ENCODE peak calls at places on chromosomes 11 and 22, in ten cellular contexts. R, A, C, S, Y, W, D, I, T and U are unnamed samples.

GRCh38 chr22:47618180-47618579 is 855.7 kb downstream of the TBC1D22A start:
- DNase-seq in W (no peak), I (no peak), S (no peak), D (no peak), A (no peak), T (no peak), Y (no peak), C (no peak), R (no peak), U (peak)

GRCh38 chr11:44886765-44887164 is 63.9 kb downstream of the TP53I11 start:
- DNase-seq in W (peak), R (no peak), S (peak), T (no peak), D (no peak), C (peak), A (no peak), Y (peak), I (no peak), U (no peak)

GRCh38 chr11:123431619-123432018 is 1.6 kb downstream of the GRAMD1B start:
- DNase-seq in A (no peak), S (no peak), Y (no peak), R (no peak), C (no peak), W (no peak), T (no peak), I (no peak), D (peak), U (no peak)

GRCh38 chr11:45362636-45363035 is 76.5 kb upstream of the SYT13 start:
- DNase-seq in W (no peak), D (no peak), A (no peak), R (no peak), I (no peak), C (no peak), S (no peak), Y (no peak), T (no peak), U (no peak)

GRCh38 chr22:46994983-46995382 is 232.5 kb downstream of the TBC1D22A start:
- DNase-seq in R (no peak), Y (no peak), D (no peak), A (no peak), C (no peak), I (no peak), W (no peak), T (no peak), S (no peak), U (no peak)

GRCh38 chr11:70885721-70886305 is 366.6 kb downstream of the SHANK2 start:
- DNase-seq in I (no peak), W (peak), C (no peak), S (peak), T (no peak), D (no peak), Y (no peak), A (no peak), R (no peak), U (no peak)

GRCh38 chr11:16881074-16881709 is 133.0 kb downstream of the PLEKHA7 start:
- DNase-seq in A (no peak), S (peak), D (peak), Y (no peak), C (peak), I (no peak), R (no peak), W (peak), T (no peak), U (no peak)

GRCh38 chr22:44807915-44808690 is 55.7 kb downstream of the ARHGAP8 start:
- DNase-seq in S (no peak), T (no peak), I (no peak), Y (no peak), A (no peak), W (no peak), C (no peak), R (no peak), D (peak), U (no peak)

GRCh38 chr11:42543844-42544243 is 768.0 kb upstream of the API5 start:
- DNase-seq in S (no peak), R (no peak), W (no peak), D (no peak), A (no peak), T (no peak), Y (no peak), I (no peak), C (no peak), U (no peak)

GRCh38 chr11:25755918-25756584 is 575.9 kb upstream of the ANO3 start:
- DNase-seq in S (no peak), I (no peak), W (no peak), C (no peak), T (no peak), Y (no peak), R (no peak), D (no peak), A (no peak), U (no peak)

GRCh38 chr11:120324932-120325810 is at the start of gene TLCD5:
- DNase-seq in T (peak), W (peak), S (peak), Y (no peak), R (no peak), D (no peak), A (peak), I (peak), C (no peak), U (peak)

GRCh38 chr11:19738124-19738523 is 25.5 kb downstream of the NAV2 start:
- DNase-seq in T (no peak), S (no peak), C (no peak), Y (no peak), A (no peak), D (no peak), W (no peak), R (no peak), I (no peak), U (no peak)

GRCh38 chr11:82823635-82824614 is 76.3 kb downstream of the PRCP start:
- DNase-seq in W (no peak), Y (no peak), C (no peak), T (no peak), I (no peak), D (no peak), R (no peak), A (no peak), S (no peak), U (no peak)

GRCh38 chr22:43114958-43115357 is 4.4 kb downstream of the BIK start:
- DNase-seq in D (peak), S (no peak), T (no peak), I (no peak), R (no peak), A (no peak), Y (no peak), C (no peak), W (no peak), U (no peak)

GRCh38 chr22:45460288-45461109 is 42.2 kb upstream of the FBLN1 start:
- DNase-seq in Y (peak), C (no peak), W (peak), A (no peak), D (no peak), R (no peak), I (no peak), T (no peak), S (peak), U (no peak)

GRCh38 chr11:17314232-17314547 is 37.4 kb upstream of the NCR3LG1 start:
- DNase-seq in I (no peak), D (no peak), R (no peak), W (peak), Y (peak), A (no peak), S (peak), T (no peak), C (peak), U (no peak)

GRCh38 chr11:127247261-127247660 is 246.7 kb upstream of the KIRREL3 start:
- DNase-seq in C (no peak), Y (no peak), W (no peak), S (no peak), R (no peak), I (no peak), D (peak), A (no peak), T (no peak), U (no peak)

GRCh38 chr11:43282607-43283440 is 29.0 kb upstream of the API5 start:
- DNase-seq in W (peak), C (no peak), Y (no peak), T (peak), D (peak), R (peak), A (peak), S (peak), I (peak), U (peak)

GRCh38 chr11:87254582-87254981 is 216.8 kb downstream of the TMEM135 start:
- DNase-seq in Y (no peak), W (no peak), T (no peak), D (no peak), C (no peak), R (no peak), I (no peak), S (no peak), A (no peak), U (no peak)

GRCh38 chr11:125078016-125078415 is 14.9 kb downstream of the SLC37A2 start:
- DNase-seq in W (no peak), C (no peak), T (no peak), Y (no peak), D (no peak), A (no peak), I (no peak), S (no peak), R (no peak), U (no peak)

GRCh38 chr22:25202290-25202921 is 2.7 kb downstream of the CRYBB3 start:
- DNase-seq in T (peak), C (peak), S (peak), A (peak), W (peak), I (peak), D (peak), R (peak), Y (peak), U (peak)

GRCh38 chr11:18075444-18075843 is 29.4 kb upstream of the TPH1 start:
- DNase-seq in C (no peak), D (no peak), I (no peak), S (no peak), W (peak), T (no peak), A (no peak), R (no peak), Y (no peak), U (no peak)

GRCh38 chr22:49247194-49247924 is 580.3 kb downstream of the BRD1 start:
- DNase-seq in S (no peak), W (no peak), Y (no peak), D (no peak), I (no peak), C (no peak), R (no peak), T (no peak), A (no peak), U (no peak)

GRCh38 chr22:30655532-30655931 is 12.1 kb downstream of the DUSP18 start:
- DNase-seq in R (no peak), W (no peak), Y (no peak), I (no peak), D (no peak), C (no peak), T (no peak), A (no peak), S (no peak), U (no peak)

GRCh38 chr11:14318581-14318981 is 40.4 kb downstream of the RRAS2 start:
- DNase-seq in D (no peak), I (no peak), A (no peak), W (peak), Y (no peak), S (peak), C (no peak), R (no peak), T (no peak), U (no peak)

GRCh38 chr11:16825968-16826367 is 87.5 kb downstream of the C11orf58 start:
- DNase-seq in S (no peak), Y (no peak), D (no peak), R (no peak), T (no peak), A (no peak), I (no peak), C (no peak), W (no peak), U (no peak)

GRCh38 chr11:62372871-62373270 is 35.6 kb downstream of the ASRGL1 start:
- DNase-seq in Y (no peak), W (no peak), C (no peak), A (no peak), S (no peak), I (no peak), T (no peak), R (no peak), D (no peak), U (no peak)

GRCh38 chr22:21982338-21982965 is at the start of gene TOP3B:
- DNase-seq in I (peak), S (peak), W (peak), A (peak), Y (peak), C (peak), T (peak), R (peak), D (peak), U (peak)

GRCh38 chr11:2581931-2582435 is 117.8 kb downstream of the KCNQ1OT1 start:
- DNase-seq in R (no peak), W (no peak), A (no peak), D (no peak), T (no peak), Y (no peak), C (no peak), S (no peak), I (no peak), U (no peak)

GRCh38 chr11:100557830-100558611 is 129.1 kb upstream of the ARHGAP42 start:
- DNase-seq in D (no peak), T (no peak), Y (no peak), W (peak), C (peak), I (no peak), A (no peak), S (peak), R (no peak), U (no peak)

GRCh38 chr22:24510694-24511625 is 15.8 kb downstream of the UPB1 start:
- DNase-seq in I (no peak), D (peak), T (no peak), A (no peak), S (peak), Y (no peak), C (no peak), W (peak), R (no peak), U (no peak)

GRCh38 chr11:43923327-43924111 is 18.9 kb upstream of the C11orf96 start:
- DNase-seq in C (no peak), R (no peak), Y (peak), S (no peak), I (no peak), T (no peak), A (no peak), W (peak), D (no peak), U (no peak)

GRCh38 chr11:84675631-84676030 is 951.5 kb downstream of the DLG2 start:
- DNase-seq in T (no peak), C (no peak), Y (no peak), R (no peak), W (no peak), S (no peak), A (no peak), I (no peak), D (no peak), U (no peak)

GRCh38 chr22:23291806-23292452 is 111.6 kb downstream of the BCR start:
- DNase-seq in S (no peak), C (no peak), D (no peak), W (no peak), R (no peak), T (no peak), I (no peak), Y (no peak), A (no peak), U (no peak)

GRCh38 chr11:64032050-64032449 is 3.7 kb upstream of the FLRT1 start:
- DNase-seq in W (peak), C (no peak), R (no peak), Y (no peak), D (no peak), S (no peak), T (no peak), A (no peak), I (no peak), U (no peak)

DNA sequence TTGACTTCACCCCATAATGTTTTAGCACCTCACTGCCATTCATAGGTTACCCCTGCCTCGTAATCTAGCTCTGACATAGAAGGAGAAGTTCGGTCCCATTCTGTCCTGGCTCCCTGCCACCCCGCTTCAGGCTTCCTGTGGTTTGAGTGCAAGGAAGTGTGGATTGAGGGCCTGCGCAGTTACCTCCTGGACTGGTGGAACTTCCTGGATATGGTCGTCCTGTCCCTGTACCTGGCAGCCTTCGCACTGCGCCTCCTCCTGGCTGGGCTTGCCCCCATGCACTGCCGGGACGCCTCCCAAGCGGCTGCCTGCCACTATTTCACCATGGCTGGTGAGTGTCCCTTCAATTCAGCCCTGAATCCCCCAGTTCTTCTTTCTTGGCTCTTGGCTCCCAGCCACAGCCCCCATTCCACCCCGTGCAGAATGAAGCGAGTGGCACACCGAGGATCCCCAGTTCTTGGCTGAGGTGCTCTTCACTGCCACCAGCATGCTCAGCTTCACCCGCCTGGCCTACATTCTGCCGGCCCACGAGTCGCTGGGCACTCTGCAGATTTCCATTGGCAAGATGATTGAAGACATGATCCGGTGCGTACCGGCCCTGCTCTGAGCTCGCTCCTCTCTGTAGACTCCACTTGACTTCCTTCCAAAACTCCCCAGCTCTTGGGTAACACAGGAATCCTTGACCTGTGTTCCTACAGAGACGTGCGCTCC is 15.4 kb downstream of the ART5 start:
- DNase-seq in Y (no peak), R (no peak), C (no peak), T (no peak), D (no peak), W (no peak), I (no peak), S (no peak), A (no peak), U (no peak)
- TF ChIP-seq CTCF in Y (no peak), R (no peak), C (no peak), T (no peak), D (no peak), W (no peak), I (peak), S (no peak), A (no peak), U (no peak)

GRCh38 chr22:26395926-26396325 is 33.1 kb upstream of the ASPHD2 start:
- DNase-seq in I (no peak), T (no peak), Y (no peak), D (no peak), W (no peak), C (no peak), R (no peak), S (no peak), A (no peak), U (no peak)

GRCh38 chr22:26394787-26395186 is 34.3 kb upstream of the ASPHD2 start:
- DNase-seq in D (no peak), I (no peak), T (no peak), A (no peak), W (no peak), R (no peak), Y (no peak), C (no peak), S (no peak), U (no peak)

GRCh38 chr22:26391623-26392022 is 37.4 kb upstream of the ASPHD2 start:
- DNase-seq in W (no peak), D (no peak), S (no peak), I (no peak), Y (no peak), C (no peak), A (no peak), R (no peak), T (no peak), U (no peak)

GRCh38 chr22:26389125-26389524 is 39.9 kb upstream of the ASPHD2 start:
- DNase-seq in W (no peak), C (no peak), I (no peak), Y (no peak), A (no peak), S (no peak), T (no peak), D (no peak), R (no peak), U (no peak)

DNA sequence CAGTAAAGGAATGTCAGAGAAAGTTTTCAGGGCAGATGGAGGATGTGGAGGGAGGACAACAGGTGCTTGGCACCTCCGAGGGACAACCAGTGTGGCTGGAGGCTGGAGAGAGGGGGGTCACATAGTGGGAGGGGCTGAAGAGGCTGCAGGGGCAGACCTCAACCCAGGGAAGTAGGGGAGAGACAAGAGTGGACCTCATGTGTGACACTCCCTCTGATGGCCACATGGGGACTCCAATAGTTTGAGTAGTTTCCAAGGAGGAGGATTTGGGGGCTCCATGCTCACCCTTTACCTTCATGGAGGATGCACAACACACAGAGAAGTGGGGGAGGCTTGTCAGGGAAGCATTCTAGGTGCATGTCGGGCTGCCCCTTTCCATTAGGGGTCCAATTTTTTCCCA is 35.1 kb upstream of the ASPHD2 start:
- DNase-seq in A (no peak), T (no peak), D (no peak), W (no peak), S (no peak), I (no peak), Y (no peak), C (no peak), R (no peak), U (no peak)
- TF ChIP-seq CTCF in A (no peak), T (no peak), D (no peak), W (peak), S (no peak), I (peak), Y (peak), C (peak), R (no peak), U (no peak)

DNA sequence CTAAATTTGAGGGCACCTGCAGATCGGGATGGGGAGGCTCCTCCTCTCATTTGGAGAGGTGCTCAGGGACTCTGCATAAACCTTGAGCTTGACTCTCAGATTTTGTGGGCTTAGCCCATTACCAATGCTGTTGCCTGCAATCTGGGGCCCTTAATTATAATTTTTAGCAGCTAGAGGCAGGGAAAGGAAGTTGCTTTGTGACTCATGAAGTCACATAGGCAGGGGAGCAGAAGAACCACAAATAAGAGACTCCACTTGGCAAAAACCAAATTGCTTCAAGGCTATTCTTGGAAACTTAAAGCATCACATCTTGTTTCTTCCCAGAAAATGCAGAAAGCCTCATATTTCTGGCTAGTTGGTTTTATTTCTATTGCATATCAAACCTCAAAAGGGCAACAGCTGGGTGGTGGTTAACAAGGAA is 46.9 kb downstream of the MICAL2 start:
- DNase-seq in A (no peak), C (peak), S (peak), W (peak), R (no peak), D (peak), Y (no peak), I (no peak), T (no peak), U (no peak)
- TF ChIP-seq CTCF in A (no peak), C (no peak), S (no peak), W (no peak), R (no peak), D (no peak), Y (no peak), I (no peak), T (no peak), U (no peak)

GRCh38 chr11:69540118-69541000 is 58.9 kb downstream of the LINC01488 start:
- DNase-seq in C (no peak), I (no peak), D (no peak), W (no peak), A (no peak), T (no peak), Y (no peak), R (no peak), S (no peak), U (no peak)
- TF ChIP-seq CTCF in C (peak), I (no peak), D (no peak), W (no peak), A (no peak), T (no peak), Y (no peak), R (no peak), S (no peak), U (no peak)

DNA sequence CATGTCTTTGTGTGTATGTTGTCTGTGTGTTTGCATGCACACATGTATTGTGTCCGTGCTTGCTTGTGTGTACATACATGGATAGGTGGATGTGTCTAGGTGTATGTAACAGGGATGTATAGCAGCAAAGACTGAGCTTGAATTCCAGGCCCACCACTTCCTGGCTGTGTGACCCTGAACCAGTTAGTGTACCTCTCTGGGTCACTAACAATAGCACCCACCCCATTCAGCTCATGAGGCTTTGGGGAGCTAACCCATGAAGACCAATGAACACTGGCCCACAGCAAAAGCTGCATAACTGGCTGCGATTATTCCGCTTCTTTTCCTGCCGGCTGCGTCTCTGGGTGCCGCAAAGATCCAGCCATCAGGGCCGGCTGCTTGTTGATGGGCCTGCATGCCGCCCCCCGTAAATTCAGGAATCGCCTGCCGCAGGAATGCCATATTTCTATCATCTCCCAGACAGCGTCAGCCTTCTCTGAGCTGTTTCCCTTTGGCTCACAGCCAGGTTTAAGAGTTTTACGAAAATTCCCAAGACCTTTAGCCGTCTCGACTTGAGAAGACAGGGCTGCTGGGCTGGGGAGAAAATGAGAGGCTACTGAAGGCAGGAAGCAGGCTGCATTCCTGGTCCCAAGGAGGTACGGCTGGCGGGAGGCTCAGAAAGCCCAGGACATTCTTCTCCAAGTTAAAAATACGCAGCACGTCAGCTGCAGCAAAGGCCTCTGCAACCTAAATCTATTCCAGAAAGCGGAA is 224.6 kb downstream of the MN1 start:
- DNase-seq in I (no peak), W (no peak), A (no peak), C (peak), T (no peak), D (no peak), Y (peak), S (peak), R (no peak), U (no peak)
- TF ChIP-seq CTCF in I (no peak), W (no peak), A (no peak), C (no peak), T (no peak), D (no peak), Y (no peak), S (no peak), R (no peak), U (no peak)